ENCODE peak calls at places on chromosomes 5 and 9, in eight cellular contexts. V, Z, K, T, J, I, S and R are unnamed samples.

GRCh38 chr9:38423939-38424843 is at the start of gene IGFBPL1:
- DNase-seq in V (no peak), Z (no peak), K (no peak), T (peak), J (no peak), I (no peak), S (peak), R (no peak)

GRCh38 chr9:24614070-24614469 is 68.4 kb upstream of the IZUMO3 start:
- DNase-seq in V (no peak), Z (no peak), K (no peak), T (peak), J (no peak), I (no peak), S (no peak), R (no peak)

GRCh38 chr5:37918420-37918819 is 78.6 kb upstream of the GDNF start:
- DNase-seq in V (no peak), Z (no peak), K (peak), T (no peak), J (no peak), I (no peak), S (no peak), R (no peak)

GRCh38 chr5:179275381-179275878 is 69.8 kb downstream of the ADAMTS2 start:
- DNase-seq in V (no peak), Z (no peak), K (no peak), T (no peak), J (peak), I (no peak), S (no peak), R (peak)

GRCh38 chr9:132241840-132242620 is 80.2 kb downstream of the NTNG2 start:
- DNase-seq in V (no peak), Z (peak), K (peak), T (no peak), J (no peak), I (no peak), S (peak), R (no peak)

GRCh38 chr5:111853748-111854147 is 96.8 kb upstream of the NREP start:
- DNase-seq in V (no peak), Z (no peak), K (peak), T (no peak), J (peak), I (no peak), S (no peak), R (no peak)

GRCh38 chr5:141821430-141821925 is 56.7 kb downstream of the PCDH1 start:
- DNase-seq in V (no peak), Z (no peak), K (peak), T (peak), J (peak), I (no peak), S (peak), R (peak)

GRCh38 chr5:180130291-180130869 is 58.8 kb upstream of the RNF130 start:
- DNase-seq in V (no peak), Z (no peak), K (no peak), T (no peak), J (no peak), I (peak), S (peak), R (no peak)

GRCh38 chr9:74521009-74521408 is 23.9 kb downstream of the RORB start:
- DNase-seq in V (no peak), Z (no peak), K (peak), T (no peak), J (no peak), I (no peak), S (no peak), R (no peak)

GRCh38 chr9:114339130-114339908 is 9.7 kb downstream of the ORM2 start:
- DNase-seq in V (peak), Z (peak), K (peak), T (peak), J (peak), I (no peak), S (peak), R (peak)

GRCh38 chr5:129749101-129749500 is 1.2 kb downstream of the MINAR2 start:
- DNase-seq in V (no peak), Z (no peak), K (no peak), T (no peak), J (no peak), I (no peak), S (no peak), R (no peak)

GRCh38 chr9:108727580-108728056 is 128.2 kb downstream of the ACTL7B start:
- DNase-seq in V (no peak), Z (peak), K (peak), T (no peak), J (peak), I (no peak), S (no peak), R (no peak)

GRCh38 chr9:138024131-138024530 is 146.5 kb downstream of the CACNA1B start:
- DNase-seq in V (no peak), Z (no peak), K (no peak), T (no peak), J (no peak), I (peak), S (no peak), R (no peak)

GRCh38 chr5:95352686-95353085 is 38.5 kb upstream of the FAM81B start:
- DNase-seq in V (no peak), Z (no peak), K (no peak), T (no peak), J (no peak), I (no peak), S (no peak), R (no peak)

GRCh38 chr9:37290881-37291485 is 131.5 kb upstream of the GRHPR start:
- DNase-seq in V (no peak), Z (no peak), K (peak), T (peak), J (peak), I (no peak), S (no peak), R (peak)

GRCh38 chr5:169165052-169165451 is 135.9 kb downstream of the SLIT3 start:
- DNase-seq in V (no peak), Z (no peak), K (no peak), T (peak), J (no peak), I (no peak), S (no peak), R (no peak)

GRCh38 chr9:38278931-38279532 is 113.5 kb upstream of the ALDH1B1 start:
- DNase-seq in V (no peak), Z (no peak), K (no peak), T (no peak), J (no peak), I (no peak), S (peak), R (no peak)

GRCh38 chr5:91381774-91382492 is 1.2 kb downstream of the ARRDC3 start:
- DNase-seq in V (peak), Z (peak), K (peak), T (peak), J (peak), I (peak), S (peak), R (peak)

DNA sequence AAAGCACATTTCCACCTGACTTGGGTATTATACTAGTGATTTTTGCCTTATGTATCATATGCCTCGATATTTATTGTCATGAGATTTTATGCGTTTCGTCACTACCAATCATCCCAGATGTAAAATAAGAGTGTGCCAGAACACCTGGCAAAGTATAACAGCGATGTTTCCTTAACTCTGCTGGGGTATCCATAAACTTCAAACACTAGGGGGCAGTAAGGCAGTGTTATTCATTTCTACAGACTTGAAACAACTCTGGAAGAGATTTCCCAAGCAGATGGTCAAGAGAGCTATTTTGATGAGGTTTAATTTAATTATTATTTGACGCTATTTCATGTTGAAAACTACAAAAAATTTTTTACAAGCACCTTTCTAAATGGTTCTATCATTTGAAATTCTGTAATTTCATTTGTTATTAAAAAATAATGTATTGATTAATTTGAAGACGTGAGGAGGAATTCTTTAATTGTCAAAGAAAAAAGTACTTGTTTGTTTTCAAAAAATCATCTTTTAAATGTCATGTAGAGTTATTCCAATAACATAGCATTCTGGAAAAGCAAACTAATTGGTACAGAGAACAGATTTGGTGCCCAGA is 388.5 kb upstream of the CTNND2 start:
- DNase-seq in V (no peak), Z (no peak), K (no peak), T (no peak), J (no peak), I (no peak), S (no peak), R (no peak)
- TF ChIP-seq CTCF in V (no peak), Z (no peak), K (no peak), T (peak), J (no peak), I (no peak), S (peak), R (peak)

GRCh38 chr5:132050136-132050535 is 10.3 kb upstream of the IL3 start:
- DNase-seq in V (no peak), Z (peak), K (no peak), T (no peak), J (no peak), I (no peak), S (peak), R (no peak)
- TF ChIP-seq CTCF in V (no peak), Z (no peak), K (no peak), T (no peak), J (no peak), I (no peak), S (no peak), R (no peak)

DNA sequence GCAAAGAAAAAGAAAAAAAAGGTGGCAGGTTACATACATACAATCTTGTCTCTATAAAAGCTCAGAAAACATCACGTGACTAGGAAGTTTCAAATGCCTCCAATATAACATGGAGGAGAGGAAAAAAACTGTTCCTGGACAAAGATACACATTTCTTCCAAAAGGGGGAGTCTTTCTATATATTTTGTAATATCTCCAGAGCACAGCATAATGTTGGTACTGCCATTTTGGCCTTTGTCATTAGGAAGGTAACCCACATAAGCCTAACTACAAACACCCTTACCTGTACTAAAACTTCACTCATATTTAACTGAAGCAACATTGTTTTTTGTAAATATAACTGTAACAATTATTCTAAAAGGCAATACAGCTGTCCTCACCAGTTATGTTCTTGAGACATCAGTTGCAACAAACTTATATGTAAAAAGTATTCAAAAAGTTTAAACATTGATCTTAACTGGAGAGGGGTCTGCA is 1.2 kb upstream of the BTF3 start:
- DNase-seq in V (no peak), Z (no peak), K (peak), T (peak), J (peak), I (no peak), S (no peak), R (peak)
- TF ChIP-seq CTCF in V (no peak), Z (no peak), K (peak), T (peak), J (peak), I (peak), S (peak), R (peak)

GRCh38 chr5:101590384-101590783 is 687.3 kb upstream of the ST8SIA4 start:
- DNase-seq in V (no peak), Z (no peak), K (no peak), T (no peak), J (no peak), I (no peak), S (no peak), R (no peak)
- TF ChIP-seq CTCF in V (no peak), Z (no peak), K (no peak), T (no peak), J (peak), I (no peak), S (peak), R (peak)

GRCh38 chr9:6199596-6199995 is 16.0 kb upstream of the IL33 start:
- DNase-seq in V (no peak), Z (no peak), K (no peak), T (no peak), J (no peak), I (no peak), S (no peak), R (no peak)

GRCh38 chr9:6195714-6196360 is 19.8 kb upstream of the IL33 start:
- DNase-seq in V (no peak), Z (no peak), K (no peak), T (no peak), J (no peak), I (no peak), S (no peak), R (no peak)

GRCh38 chr9:6194934-6195333 is 20.7 kb upstream of the IL33 start:
- DNase-seq in V (no peak), Z (no peak), K (no peak), T (no peak), J (no peak), I (no peak), S (no peak), R (no peak)

GRCh38 chr9:6198251-6198650 is 17.4 kb upstream of the IL33 start:
- DNase-seq in V (no peak), Z (no peak), K (no peak), T (no peak), J (no peak), I (no peak), S (no peak), R (no peak)

DNA sequence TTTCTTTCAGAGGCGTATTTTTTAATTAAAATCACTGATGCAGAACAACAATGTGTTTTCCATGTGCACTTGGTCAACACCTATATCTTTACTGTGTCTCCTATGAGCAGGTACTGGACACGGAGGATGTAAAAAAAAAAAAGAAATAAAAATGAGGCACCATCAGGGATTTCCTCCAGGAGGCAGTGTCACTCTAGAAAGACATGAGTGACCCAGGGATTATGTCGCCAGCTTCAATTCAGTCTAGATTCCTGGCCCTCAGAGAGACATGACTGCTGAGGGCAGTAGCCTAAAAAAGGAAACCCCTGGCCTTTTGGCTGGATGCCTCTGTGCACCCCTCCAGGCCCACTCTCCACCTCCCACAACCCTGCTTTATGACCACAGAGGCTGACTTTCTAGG is 18.3 kb upstream of the IL33 start:
- DNase-seq in V (no peak), Z (no peak), K (peak), T (no peak), J (peak), I (no peak), S (peak), R (no peak)
- TF ChIP-seq CTCF in V (peak), Z (peak), K (peak), T (no peak), J (peak), I (no peak), S (peak), R (peak)

DNA sequence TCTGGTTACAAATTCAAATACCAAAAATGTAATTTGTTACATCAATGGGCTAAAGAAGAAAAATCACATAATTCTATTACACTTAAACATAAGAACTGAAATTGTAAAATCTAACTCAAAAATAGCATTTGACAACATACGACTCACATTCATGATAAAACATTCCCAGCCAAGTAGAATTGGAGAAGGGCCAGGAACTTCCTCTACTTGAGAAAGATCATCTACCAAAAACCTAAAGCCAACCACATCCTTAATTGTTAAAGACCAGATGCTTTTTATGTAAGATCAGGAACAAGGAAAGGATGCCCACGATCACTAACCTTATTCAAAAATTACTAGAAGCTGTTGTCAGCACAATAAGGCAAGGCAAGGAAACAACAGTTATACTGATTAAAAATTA is 1819.8 kb upstream of the C9orf72 start:
- DNase-seq in V (no peak), Z (no peak), K (no peak), T (no peak), J (no peak), I (no peak), S (no peak), R (no peak)
- TF ChIP-seq CTCF in V (no peak), Z (no peak), K (no peak), T (no peak), J (no peak), I (no peak), S (no peak), R (no peak)

GRCh38 chr9:15400281-15400941 is 22.3 kb upstream of the SNAPC3 start:
- DNase-seq in V (no peak), Z (no peak), K (peak), T (no peak), J (no peak), I (no peak), S (no peak), R (no peak)

GRCh38 chr9:15404171-15404570 is 18.5 kb upstream of the SNAPC3 start:
- DNase-seq in V (no peak), Z (no peak), K (no peak), T (no peak), J (no peak), I (no peak), S (no peak), R (no peak)

GRCh38 chr9:15401266-15401665 is 21.4 kb upstream of the SNAPC3 start:
- DNase-seq in V (no peak), Z (no peak), K (peak), T (no peak), J (no peak), I (no peak), S (no peak), R (no peak)

GRCh38 chr9:15403155-15403554 is 19.5 kb upstream of the SNAPC3 start:
- DNase-seq in V (no peak), Z (no peak), K (no peak), T (no peak), J (no peak), I (no peak), S (peak), R (no peak)
- TF ChIP-seq CTCF in V (no peak), Z (peak), K (no peak), T (peak), J (peak), I (no peak), S (peak), R (peak)